ENCODE peak calls at places on chromosomes 1 and 21, in seven cellular contexts. One of them, this sample, is unnamed.

GRCh38 chr1:162629077-162629637 is 3.1 kb upstream of the DDR2 start:
- DNase-seq in hepatocyte: no peak
- DNase-seq in neural progenitor cell: no peak
- DNase-seq in IMR-90: no peak
- DNase-seq in mesenchymal stem cell: no peak
- DNase-seq in GM23338: no peak
- DNase-seq in mammary epithelial cell: no peak
- DNase-seq in this sample: no peak

GRCh38 chr1:3948344-3948743 is 48.3 kb upstream of the C1orf174 start:
- DNase-seq in hepatocyte: peak
- DNase-seq in neural progenitor cell: no peak
- DNase-seq in IMR-90: no peak
- DNase-seq in mesenchymal stem cell: no peak
- DNase-seq in GM23338: no peak
- DNase-seq in mammary epithelial cell: no peak
- DNase-seq in this sample: no peak

GRCh38 chr1:206082831-206083695 is 30.1 kb downstream of the RHEX start:
- DNase-seq in hepatocyte: no peak
- DNase-seq in neural progenitor cell: no peak
- DNase-seq in IMR-90: no peak
- DNase-seq in mesenchymal stem cell: no peak
- DNase-seq in GM23338: no peak
- DNase-seq in mammary epithelial cell: no peak
- DNase-seq in this sample: no peak

GRCh38 chr1:198143797-198144196 is 13.0 kb upstream of the NEK7 start:
- DNase-seq in hepatocyte: no peak
- DNase-seq in neural progenitor cell: no peak
- DNase-seq in IMR-90: no peak
- DNase-seq in mesenchymal stem cell: no peak
- DNase-seq in GM23338: no peak
- DNase-seq in mammary epithelial cell: no peak
- DNase-seq in this sample: no peak

GRCh38 chr1:208934933-208935332 is 648.6 kb upstream of the CAMK1G start:
- DNase-seq in hepatocyte: no peak
- DNase-seq in neural progenitor cell: no peak
- DNase-seq in IMR-90: no peak
- DNase-seq in mesenchymal stem cell: no peak
- DNase-seq in GM23338: no peak
- DNase-seq in mammary epithelial cell: peak
- DNase-seq in this sample: no peak

GRCh38 chr21:38721055-38721454 is 84.7 kb upstream of the ETS2 start:
- DNase-seq in hepatocyte: no peak
- DNase-seq in neural progenitor cell: peak
- DNase-seq in IMR-90: no peak
- DNase-seq in mesenchymal stem cell: no peak
- DNase-seq in GM23338: peak
- DNase-seq in mammary epithelial cell: no peak
- DNase-seq in this sample: no peak

GRCh38 chr1:27652505-27652904 is 17.5 kb upstream of the FGR start:
- DNase-seq in hepatocyte: no peak
- DNase-seq in neural progenitor cell: no peak
- DNase-seq in IMR-90: no peak
- DNase-seq in mesenchymal stem cell: no peak
- DNase-seq in GM23338: no peak
- DNase-seq in mammary epithelial cell: no peak
- DNase-seq in this sample: no peak

GRCh38 chr1:204598319-204598969 is 82.2 kb downstream of the MDM4 start:
- DNase-seq in hepatocyte: no peak
- DNase-seq in neural progenitor cell: no peak
- DNase-seq in IMR-90: no peak
- DNase-seq in mesenchymal stem cell: no peak
- DNase-seq in GM23338: no peak
- DNase-seq in mammary epithelial cell: no peak
- DNase-seq in this sample: no peak

GRCh38 chr21:45826733-45827692 is 154.6 kb upstream of the COL6A1 start:
- DNase-seq in hepatocyte: no peak
- DNase-seq in neural progenitor cell: no peak
- DNase-seq in IMR-90: no peak
- DNase-seq in mesenchymal stem cell: no peak
- DNase-seq in GM23338: no peak
- DNase-seq in mammary epithelial cell: no peak
- DNase-seq in this sample: no peak

GRCh38 chr1:168963596-168963995 is 142.9 kb upstream of the ATP1B1 start:
- DNase-seq in hepatocyte: no peak
- DNase-seq in neural progenitor cell: no peak
- DNase-seq in IMR-90: no peak
- DNase-seq in mesenchymal stem cell: no peak
- DNase-seq in GM23338: no peak
- DNase-seq in mammary epithelial cell: no peak
- DNase-seq in this sample: peak

GRCh38 chr1:195574511-195574910 is 1033.7 kb downstream of the KCNT2 start:
- DNase-seq in hepatocyte: no peak
- DNase-seq in neural progenitor cell: no peak
- DNase-seq in IMR-90: no peak
- DNase-seq in mesenchymal stem cell: no peak
- DNase-seq in GM23338: no peak
- DNase-seq in mammary epithelial cell: no peak
- DNase-seq in this sample: no peak

GRCh38 chr1:47399138-47399840 is 16.8 kb upstream of the FOXE3 start:
- DNase-seq in hepatocyte: no peak
- DNase-seq in neural progenitor cell: no peak
- DNase-seq in IMR-90: no peak
- DNase-seq in mesenchymal stem cell: no peak
- DNase-seq in GM23338: no peak
- DNase-seq in mammary epithelial cell: no peak
- DNase-seq in this sample: no peak

GRCh38 chr1:181166377-181167196 is 78.1 kb downstream of the IER5 start:
- DNase-seq in hepatocyte: peak
- DNase-seq in neural progenitor cell: peak
- DNase-seq in IMR-90: peak
- DNase-seq in mesenchymal stem cell: peak
- DNase-seq in GM23338: peak
- DNase-seq in mammary epithelial cell: peak
- DNase-seq in this sample: peak

GRCh38 chr1:115706774-115707425 is 61.6 kb downstream of the CASQ2 start:
- DNase-seq in hepatocyte: peak
- DNase-seq in neural progenitor cell: peak
- DNase-seq in IMR-90: peak
- DNase-seq in mesenchymal stem cell: peak
- DNase-seq in GM23338: peak
- DNase-seq in mammary epithelial cell: peak
- DNase-seq in this sample: peak

GRCh38 chr21:38165466-38166213 is 91.2 kb upstream of the KCNJ15 start:
- DNase-seq in hepatocyte: peak
- DNase-seq in neural progenitor cell: no peak
- DNase-seq in IMR-90: peak
- DNase-seq in mesenchymal stem cell: peak
- DNase-seq in GM23338: no peak
- DNase-seq in mammary epithelial cell: no peak
- DNase-seq in this sample: peak

GRCh38 chr1:169427081-169427611 is at the start of gene CCDC181:
- DNase-seq in hepatocyte: peak
- DNase-seq in neural progenitor cell: peak
- DNase-seq in IMR-90: peak
- DNase-seq in mesenchymal stem cell: peak
- DNase-seq in GM23338: peak
- DNase-seq in mammary epithelial cell: no peak
- DNase-seq in this sample: peak

GRCh38 chr1:244239261-244239770 is 188.2 kb downstream of the ZBTB18 start:
- DNase-seq in hepatocyte: no peak
- DNase-seq in neural progenitor cell: no peak
- DNase-seq in IMR-90: peak
- DNase-seq in mesenchymal stem cell: no peak
- DNase-seq in GM23338: no peak
- DNase-seq in mammary epithelial cell: peak
- DNase-seq in this sample: no peak

GRCh38 chr1:100423832-100424337 is 71.6 kb downstream of the CDC14A start:
- DNase-seq in hepatocyte: no peak
- DNase-seq in neural progenitor cell: peak
- DNase-seq in IMR-90: no peak
- DNase-seq in mesenchymal stem cell: no peak
- DNase-seq in GM23338: peak
- DNase-seq in mammary epithelial cell: no peak
- DNase-seq in this sample: no peak
- H3K4me3 ChIP-seq in hepatocyte: no peak
- H3K4me3 ChIP-seq in neural progenitor cell: no peak
- H3K4me3 ChIP-seq in IMR-90: no peak
- H3K4me3 ChIP-seq in mesenchymal stem cell: no peak
- H3K4me3 ChIP-seq in GM23338: no peak
- H3K4me3 ChIP-seq in mammary epithelial cell: no peak
- H3K4me3 ChIP-seq in this sample: no peak

GRCh38 chr1:29235955-29236742 is at the start of gene PTPRU:
- DNase-seq in hepatocyte: peak
- DNase-seq in neural progenitor cell: peak
- DNase-seq in IMR-90: peak
- DNase-seq in mesenchymal stem cell: peak
- DNase-seq in GM23338: peak
- DNase-seq in mammary epithelial cell: peak
- DNase-seq in this sample: peak

GRCh38 chr1:29237906-29238600 is 1.7 kb downstream of the PTPRU start:
- DNase-seq in hepatocyte: peak
- DNase-seq in neural progenitor cell: peak
- DNase-seq in IMR-90: no peak
- DNase-seq in mesenchymal stem cell: peak
- DNase-seq in GM23338: peak
- DNase-seq in mammary epithelial cell: peak
- DNase-seq in this sample: peak

GRCh38 chr1:29238601-29238964 is 2.3 kb downstream of the PTPRU start:
- DNase-seq in hepatocyte: no peak
- DNase-seq in neural progenitor cell: no peak
- DNase-seq in IMR-90: no peak
- DNase-seq in mesenchymal stem cell: no peak
- DNase-seq in GM23338: peak
- DNase-seq in mammary epithelial cell: no peak
- DNase-seq in this sample: no peak

GRCh38 chr1:29236993-29237905 is 927 bp downstream of the PTPRU start:
- DNase-seq in hepatocyte: peak
- DNase-seq in neural progenitor cell: peak
- DNase-seq in IMR-90: peak
- DNase-seq in mesenchymal stem cell: peak
- DNase-seq in GM23338: peak
- DNase-seq in mammary epithelial cell: peak
- DNase-seq in this sample: peak

DNA sequence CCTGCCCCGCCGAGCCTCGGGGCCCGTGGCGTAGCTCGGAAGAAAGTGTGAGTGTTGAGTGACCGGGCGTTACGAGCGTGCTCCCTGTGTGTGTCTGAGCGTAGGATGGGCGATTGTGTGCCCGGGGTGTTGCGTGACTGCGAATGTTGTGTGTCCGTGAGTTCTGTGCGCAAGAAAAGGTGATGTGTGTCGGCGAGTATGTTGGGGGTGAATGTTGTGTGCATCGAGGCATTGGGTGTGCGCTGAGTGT is 346 bp downstream of the PTPRU start:
- DNase-seq in hepatocyte: no peak
- DNase-seq in neural progenitor cell: no peak
- DNase-seq in IMR-90: no peak
- DNase-seq in mesenchymal stem cell: no peak
- DNase-seq in GM23338: no peak
- DNase-seq in mammary epithelial cell: no peak
- DNase-seq in this sample: no peak
- H2AFZ ChIP-seq in hepatocyte: peak
- H2AFZ ChIP-seq in neural progenitor cell: peak
- H2AFZ ChIP-seq in IMR-90: peak
- H2AFZ ChIP-seq in mesenchymal stem cell: no peak
- H2AFZ ChIP-seq in GM23338: peak
- H2AFZ ChIP-seq in mammary epithelial cell: peak
- H2AFZ ChIP-seq in this sample: peak

GRCh38 chr1:39409055-39409816 is 82.2 kb upstream of the BMP8A start:
- DNase-seq in hepatocyte: peak
- DNase-seq in neural progenitor cell: peak
- DNase-seq in IMR-90: peak
- DNase-seq in mesenchymal stem cell: peak
- DNase-seq in GM23338: peak
- DNase-seq in mammary epithelial cell: peak
- DNase-seq in this sample: peak

GRCh38 chr1:39412079-39412478 is 79.4 kb upstream of the BMP8A start:
- DNase-seq in hepatocyte: no peak
- DNase-seq in neural progenitor cell: no peak
- DNase-seq in IMR-90: no peak
- DNase-seq in mesenchymal stem cell: no peak
- DNase-seq in GM23338: no peak
- DNase-seq in mammary epithelial cell: no peak
- DNase-seq in this sample: no peak

GRCh38 chr1:39412892-39413291 is 78.5 kb upstream of the BMP8A start:
- DNase-seq in hepatocyte: no peak
- DNase-seq in neural progenitor cell: no peak
- DNase-seq in IMR-90: no peak
- DNase-seq in mesenchymal stem cell: no peak
- DNase-seq in GM23338: no peak
- DNase-seq in mammary epithelial cell: no peak
- DNase-seq in this sample: peak

GRCh38 chr1:39411526-39411925 is 79.9 kb upstream of the BMP8A start:
- DNase-seq in hepatocyte: no peak
- DNase-seq in neural progenitor cell: no peak
- DNase-seq in IMR-90: peak
- DNase-seq in mesenchymal stem cell: no peak
- DNase-seq in GM23338: no peak
- DNase-seq in mammary epithelial cell: no peak
- DNase-seq in this sample: peak

DNA sequence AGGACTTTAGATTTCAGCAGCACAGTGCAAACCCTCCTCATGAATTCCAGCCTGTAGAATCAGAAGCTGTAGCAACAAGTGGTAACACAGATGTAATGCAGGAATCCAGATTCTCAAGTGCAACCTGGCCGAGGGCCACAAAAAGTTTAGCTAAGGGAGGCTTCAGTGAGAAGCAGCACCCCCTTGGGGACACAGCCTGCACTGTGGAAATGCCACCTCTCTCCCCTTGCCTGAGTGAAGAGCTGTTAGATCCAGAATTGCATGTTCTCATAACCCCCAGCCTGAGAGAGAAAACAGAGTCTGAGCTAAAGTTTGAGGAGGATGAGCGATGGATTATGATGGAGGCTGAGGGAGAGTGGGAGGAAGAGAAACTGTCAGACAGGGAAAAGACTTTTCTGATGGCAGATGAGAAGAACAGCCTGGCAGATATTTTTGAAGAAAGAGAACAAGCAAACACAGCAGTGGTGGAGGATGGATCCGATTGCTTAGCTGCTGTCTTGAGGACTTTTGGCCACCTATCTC is 80.5 kb upstream of the BMP8A start:
- DNase-seq in hepatocyte: peak
- DNase-seq in neural progenitor cell: peak
- DNase-seq in IMR-90: peak
- DNase-seq in mesenchymal stem cell: peak
- DNase-seq in GM23338: peak
- DNase-seq in mammary epithelial cell: peak
- DNase-seq in this sample: peak
- H3K4me3 ChIP-seq in hepatocyte: no peak
- H3K4me3 ChIP-seq in neural progenitor cell: peak
- H3K4me3 ChIP-seq in IMR-90: peak
- H3K4me3 ChIP-seq in mesenchymal stem cell: peak
- H3K4me3 ChIP-seq in GM23338: peak
- H3K4me3 ChIP-seq in mammary epithelial cell: no peak
- H3K4me3 ChIP-seq in this sample: peak

DNA sequence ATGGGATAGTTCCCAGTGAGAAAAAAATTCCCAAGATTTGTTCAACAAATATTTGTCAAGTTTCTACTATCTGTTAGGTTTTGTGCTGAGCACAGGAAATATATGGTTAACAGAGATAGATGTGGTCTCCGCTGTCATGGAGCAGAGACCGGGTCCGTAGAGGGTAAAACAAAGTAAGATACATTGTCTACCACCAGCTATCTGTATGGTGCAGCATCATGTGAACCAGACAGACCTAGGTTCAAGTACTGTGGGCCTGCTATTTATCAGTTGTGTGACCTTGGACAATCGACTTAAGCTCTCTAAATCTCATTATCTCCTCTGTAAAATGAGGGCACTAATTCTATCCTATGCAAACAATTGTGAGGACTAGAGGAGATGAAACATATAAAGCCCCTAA is 109.8 kb downstream of the DUSP10 start:
- DNase-seq in hepatocyte: no peak
- DNase-seq in neural progenitor cell: no peak
- DNase-seq in IMR-90: no peak
- DNase-seq in mesenchymal stem cell: no peak
- DNase-seq in GM23338: no peak
- DNase-seq in mammary epithelial cell: no peak
- DNase-seq in this sample: peak
- H2AFZ ChIP-seq in hepatocyte: no peak
- H2AFZ ChIP-seq in neural progenitor cell: no peak
- H2AFZ ChIP-seq in IMR-90: no peak
- H2AFZ ChIP-seq in mesenchymal stem cell: no peak
- H2AFZ ChIP-seq in GM23338: no peak
- H2AFZ ChIP-seq in mammary epithelial cell: no peak
- H2AFZ ChIP-seq in this sample: no peak

This sample was measured in osteoblast.